ENCODE peak calls at places on chromosome 4, in six cellular contexts. One of them, this sample, is unnamed.

GRCh38 chr4:124181045-124181444 is 531.5 kb downstream of the ANKRD50 start:
- DNase-seq in A549: no peak
- DNase-seq in IMR-90: peak; percentile 44
- DNase-seq in endothelial cell of umbilical vein: no peak
- DNase-seq in prostate gland: no peak
- DNase-seq in sigmoid colon: no peak
- DNase-seq in this sample: no peak

GRCh38 chr4:31482691-31483090 is 762.5 kb downstream of the PCDH7 start:
- DNase-seq in A549: no peak
- DNase-seq in IMR-90: no peak
- DNase-seq in endothelial cell of umbilical vein: no peak
- DNase-seq in prostate gland: no peak
- DNase-seq in sigmoid colon: no peak
- DNase-seq in this sample: no peak

GRCh38 chr4:169048867-169049266 is 38.8 kb upstream of the CBR4 start:
- DNase-seq in A549: no peak
- DNase-seq in IMR-90: no peak
- DNase-seq in endothelial cell of umbilical vein: no peak
- DNase-seq in prostate gland: no peak
- DNase-seq in sigmoid colon: no peak
- DNase-seq in this sample: no peak

GRCh38 chr4:17309567-17310268 is 202.2 kb downstream of the QDPR start:
- DNase-seq in A549: no peak
- DNase-seq in IMR-90: peak; percentile 37
- DNase-seq in endothelial cell of umbilical vein: peak; percentile 13
- DNase-seq in prostate gland: no peak
- DNase-seq in sigmoid colon: no peak
- DNase-seq in this sample: no peak

GRCh38 chr4:2417765-2418651 is at the start of gene ZFYVE28:
- DNase-seq in A549: peak; percentile 22
- DNase-seq in IMR-90: no peak
- DNase-seq in endothelial cell of umbilical vein: peak; percentile 47
- DNase-seq in prostate gland: no peak
- DNase-seq in sigmoid colon: no peak
- DNase-seq in this sample: no peak

GRCh38 chr4:149923736-149924135 is 108.1 kb upstream of the IQCM start:
- DNase-seq in A549: no peak
- DNase-seq in IMR-90: no peak
- DNase-seq in endothelial cell of umbilical vein: no peak
- DNase-seq in prostate gland: no peak
- DNase-seq in sigmoid colon: no peak
- DNase-seq in this sample: no peak

GRCh38 chr4:6222761-6223292 is 22.5 kb upstream of the JAKMIP1 start:
- DNase-seq in A549: no peak
- DNase-seq in IMR-90: no peak
- DNase-seq in endothelial cell of umbilical vein: no peak
- DNase-seq in prostate gland: no peak
- DNase-seq in sigmoid colon: peak; percentile 2
- DNase-seq in this sample: no peak

GRCh38 chr4:2837904-2838496 is 5.6 kb upstream of the ADD1 start:
- DNase-seq in A549: no peak
- DNase-seq in IMR-90: peak; percentile 39
- DNase-seq in endothelial cell of umbilical vein: peak; percentile 79
- DNase-seq in prostate gland: no peak
- DNase-seq in sigmoid colon: peak; percentile 76
- DNase-seq in this sample: no peak

GRCh38 chr4:141248029-141248428 is 27.3 kb downstream of the ZNF330 start:
- DNase-seq in A549: no peak
- DNase-seq in IMR-90: peak; percentile 71
- DNase-seq in endothelial cell of umbilical vein: no peak
- DNase-seq in prostate gland: no peak
- DNase-seq in sigmoid colon: no peak
- DNase-seq in this sample: no peak

GRCh38 chr4:182929296-182929695 is 12.1 kb upstream of the DCTD start:
- DNase-seq in A549: no peak
- DNase-seq in IMR-90: peak; percentile 97
- DNase-seq in endothelial cell of umbilical vein: no peak
- DNase-seq in prostate gland: no peak
- DNase-seq in sigmoid colon: no peak
- DNase-seq in this sample: peak; percentile 8

GRCh38 chr4:112236040-112236439 is 4.5 kb downstream of the AP1AR start:
- DNase-seq in A549: no peak
- DNase-seq in IMR-90: no peak
- DNase-seq in endothelial cell of umbilical vein: no peak
- DNase-seq in prostate gland: no peak
- DNase-seq in sigmoid colon: no peak
- DNase-seq in this sample: no peak

GRCh38 chr4:4585012-4585670 is 43.3 kb upstream of the STX18 start:
- DNase-seq in A549: no peak
- DNase-seq in IMR-90: peak; percentile 82
- DNase-seq in endothelial cell of umbilical vein: no peak
- DNase-seq in prostate gland: no peak
- DNase-seq in sigmoid colon: no peak
- DNase-seq in this sample: no peak

GRCh38 chr4:92265066-92265465 is 38.7 kb upstream of the GRID2 start:
- DNase-seq in A549: no peak
- DNase-seq in IMR-90: no peak
- DNase-seq in endothelial cell of umbilical vein: peak; percentile 26
- DNase-seq in prostate gland: no peak
- DNase-seq in sigmoid colon: no peak
- DNase-seq in this sample: no peak

GRCh38 chr4:133316874-133317273 is 167.8 kb downstream of the PCDH10 start:
- DNase-seq in A549: no peak
- DNase-seq in IMR-90: no peak
- DNase-seq in endothelial cell of umbilical vein: no peak
- DNase-seq in prostate gland: no peak
- DNase-seq in sigmoid colon: no peak
- DNase-seq in this sample: no peak

GRCh38 chr4:3372933-3373465 is 68.8 kb upstream of the HGFAC start:
- DNase-seq in A549: no peak
- DNase-seq in IMR-90: no peak
- DNase-seq in endothelial cell of umbilical vein: no peak
- DNase-seq in prostate gland: no peak
- DNase-seq in sigmoid colon: peak; percentile 84
- DNase-seq in this sample: no peak

GRCh38 chr4:127370495-127371069 is 262.2 kb upstream of the INTU start:
- DNase-seq in A549: no peak
- DNase-seq in IMR-90: peak; percentile 1
- DNase-seq in endothelial cell of umbilical vein: no peak
- DNase-seq in prostate gland: no peak
- DNase-seq in sigmoid colon: no peak
- DNase-seq in this sample: no peak

GRCh38 chr4:145042601-145043000 is 55.4 kb downstream of the ANAPC10 start:
- DNase-seq in A549: no peak
- DNase-seq in IMR-90: no peak
- DNase-seq in endothelial cell of umbilical vein: no peak
- DNase-seq in prostate gland: no peak
- DNase-seq in sigmoid colon: no peak
- DNase-seq in this sample: no peak

GRCh38 chr4:145937021-145937861 is 1.4 kb downstream of the ZNF827 start:
- DNase-seq in A549: no peak
- DNase-seq in IMR-90: peak; percentile 57
- DNase-seq in endothelial cell of umbilical vein: peak; percentile 56
- DNase-seq in prostate gland: peak; percentile 58
- DNase-seq in sigmoid colon: peak; percentile 85
- DNase-seq in this sample: no peak

GRCh38 chr4:185656467-185656890 is 121.2 kb upstream of the PDLIM3 start:
- DNase-seq in A549: no peak
- DNase-seq in IMR-90: peak; percentile 18
- DNase-seq in endothelial cell of umbilical vein: peak; percentile 61
- DNase-seq in prostate gland: peak; percentile 53
- DNase-seq in sigmoid colon: peak; percentile 90
- DNase-seq in this sample: no peak

GRCh38 chr4:154189346-154189745 is 302.3 kb downstream of the DCHS2 start:
- DNase-seq in A549: no peak
- DNase-seq in IMR-90: no peak
- DNase-seq in endothelial cell of umbilical vein: no peak
- DNase-seq in prostate gland: no peak
- DNase-seq in sigmoid colon: no peak
- DNase-seq in this sample: no peak

GRCh38 chr4:135508006-135508714 is 1306.6 kb upstream of the PABPC4L start:
- DNase-seq in A549: peak; percentile 1
- DNase-seq in IMR-90: peak; percentile 86
- DNase-seq in endothelial cell of umbilical vein: peak; percentile 67
- DNase-seq in prostate gland: no peak
- DNase-seq in sigmoid colon: no peak
- DNase-seq in this sample: peak; percentile 5

GRCh38 chr4:37470243-37470642 is 215.9 kb downstream of the RELL1 start:
- DNase-seq in A549: no peak
- DNase-seq in IMR-90: no peak
- DNase-seq in endothelial cell of umbilical vein: no peak
- DNase-seq in prostate gland: no peak
- DNase-seq in sigmoid colon: no peak
- DNase-seq in this sample: no peak

GRCh38 chr4:37469286-37469685 is 216.9 kb downstream of the RELL1 start:
- DNase-seq in A549: no peak
- DNase-seq in IMR-90: no peak
- DNase-seq in endothelial cell of umbilical vein: no peak
- DNase-seq in prostate gland: no peak
- DNase-seq in sigmoid colon: no peak
- DNase-seq in this sample: no peak

GRCh38 chr4:37473807-37474206 is 212.4 kb downstream of the RELL1 start:
- DNase-seq in A549: no peak
- DNase-seq in IMR-90: no peak
- DNase-seq in endothelial cell of umbilical vein: no peak
- DNase-seq in prostate gland: no peak
- DNase-seq in sigmoid colon: no peak
- DNase-seq in this sample: no peak

GRCh38 chr4:37475087-37475486 is 211.1 kb downstream of the RELL1 start:
- DNase-seq in A549: no peak
- DNase-seq in IMR-90: no peak
- DNase-seq in endothelial cell of umbilical vein: no peak
- DNase-seq in prostate gland: no peak
- DNase-seq in sigmoid colon: no peak
- DNase-seq in this sample: no peak

DNA sequence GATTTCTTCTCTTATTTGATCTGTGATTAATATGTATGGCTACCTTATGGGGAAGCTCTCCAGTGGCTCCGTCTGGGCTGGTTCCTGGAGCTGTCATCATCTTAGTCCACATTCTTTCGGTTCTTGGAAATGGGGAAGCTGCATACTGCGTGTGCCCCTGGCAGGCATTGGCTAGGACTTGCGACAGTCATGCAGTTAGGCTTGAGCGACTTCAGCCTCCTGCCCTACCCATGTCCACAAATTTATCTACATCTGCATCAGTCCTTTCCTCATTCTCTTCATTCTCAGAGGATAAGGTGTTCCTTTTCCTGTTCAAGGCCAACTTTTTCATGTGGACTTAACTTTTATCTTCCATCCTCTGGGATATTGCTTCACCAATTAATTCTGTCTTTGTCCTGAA is 214.2 kb downstream of the RELL1 start:
- DNase-seq in A549: no peak
- DNase-seq in IMR-90: no peak
- DNase-seq in endothelial cell of umbilical vein: no peak
- DNase-seq in prostate gland: peak; percentile 44
- DNase-seq in sigmoid colon: no peak
- DNase-seq in this sample: no peak
- TF ChIP-seq POLR2A in A549: no peak
- TF ChIP-seq POLR2A in IMR-90: no peak
- TF ChIP-seq POLR2A in endothelial cell of umbilical vein: no peak
- TF ChIP-seq POLR2A in prostate gland: no peak
- TF ChIP-seq POLR2A in sigmoid colon: no peak
- TF ChIP-seq POLR2A in this sample: no peak

DNA sequence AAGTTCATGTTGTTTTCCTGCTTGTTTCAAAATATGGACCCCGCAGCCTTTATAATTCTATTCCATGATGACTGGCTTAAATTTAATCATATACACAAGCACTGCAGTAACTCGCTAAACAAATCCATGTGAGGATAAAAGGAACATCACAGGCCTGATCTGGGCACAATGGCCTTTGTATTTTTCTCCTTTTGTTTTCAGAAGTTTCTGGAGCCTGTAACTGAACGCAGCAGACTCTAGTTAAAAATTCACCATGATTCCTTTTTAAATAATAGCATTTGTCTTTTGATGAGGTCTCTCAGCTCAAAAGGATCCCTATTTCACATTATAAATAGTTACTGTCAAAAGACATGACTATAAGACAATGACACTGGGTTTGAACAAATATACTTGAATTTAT is 30.1 kb upstream of the TMEM184C start:
- DNase-seq in A549: no peak
- DNase-seq in IMR-90: no peak
- DNase-seq in endothelial cell of umbilical vein: no peak
- DNase-seq in prostate gland: no peak
- DNase-seq in sigmoid colon: no peak
- DNase-seq in this sample: no peak
- TF ChIP-seq POLR2A in A549: no peak
- TF ChIP-seq POLR2A in IMR-90: no peak
- TF ChIP-seq POLR2A in endothelial cell of umbilical vein: no peak
- TF ChIP-seq POLR2A in prostate gland: no peak
- TF ChIP-seq POLR2A in sigmoid colon: no peak
- TF ChIP-seq POLR2A in this sample: no peak

GRCh38 chr4:142846105-142846728 is at the start of gene INPP4B:
- DNase-seq in A549: no peak
- DNase-seq in IMR-90: peak; percentile 65
- DNase-seq in endothelial cell of umbilical vein: peak; percentile 42
- DNase-seq in prostate gland: peak; percentile 15
- DNase-seq in sigmoid colon: peak; percentile 79
- DNase-seq in this sample: peak; percentile 7
- TF ChIP-seq POLR2A in A549: no peak
- TF ChIP-seq POLR2A in IMR-90: no peak
- TF ChIP-seq POLR2A in endothelial cell of umbilical vein: no peak
- TF ChIP-seq POLR2A in prostate gland: no peak
- TF ChIP-seq POLR2A in sigmoid colon: peak; percentile 35
- TF ChIP-seq POLR2A in this sample: no peak

DNA sequence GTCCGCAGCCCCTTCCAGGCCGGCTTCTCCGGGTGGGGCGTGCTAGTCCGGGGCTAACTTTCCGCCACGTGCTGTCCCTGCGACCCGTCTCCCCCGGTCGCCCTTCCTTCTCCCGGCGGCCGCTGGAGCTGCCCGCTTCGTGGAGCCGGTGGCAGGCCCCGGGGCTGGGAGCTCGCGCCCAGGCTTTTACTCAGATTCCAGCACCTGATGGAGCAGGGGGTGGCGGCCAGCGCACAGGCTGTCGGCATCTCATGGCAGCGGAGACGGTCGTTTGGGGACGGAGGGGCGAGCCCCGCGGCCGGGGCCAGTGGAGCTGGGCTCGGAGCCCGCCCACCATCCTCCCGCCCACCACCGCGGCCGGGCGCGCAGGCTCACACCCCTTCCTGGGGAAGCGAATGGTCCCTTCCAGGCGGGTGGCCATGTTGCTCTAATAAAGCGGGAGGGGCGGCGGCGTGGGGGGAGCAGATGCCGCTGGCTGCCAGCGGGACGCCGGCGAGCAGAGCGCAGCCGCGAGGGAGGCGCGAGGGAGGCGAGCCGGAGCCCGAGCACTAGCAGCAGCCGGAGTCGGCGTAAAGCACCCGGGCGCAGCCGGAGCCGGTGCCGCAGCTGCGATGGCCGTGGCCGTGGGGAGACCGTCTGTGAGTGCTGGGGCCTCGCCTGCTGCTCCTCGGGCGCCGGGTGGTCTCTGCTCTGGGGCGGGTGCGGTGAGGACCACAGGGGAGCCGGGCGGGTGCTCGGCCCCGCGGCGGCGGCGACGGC is at the start of gene SEPTIN11:
- DNase-seq in A549: peak; percentile 67
- DNase-seq in IMR-90: peak; percentile 93
- DNase-seq in endothelial cell of umbilical vein: peak; percentile 92
- DNase-seq in prostate gland: peak; percentile 88
- DNase-seq in sigmoid colon: peak; percentile 97
- DNase-seq in this sample: peak; percentile 68
- TF ChIP-seq POLR2A in A549: peak; percentile 83
- TF ChIP-seq POLR2A in IMR-90: peak; percentile 98
- TF ChIP-seq POLR2A in endothelial cell of umbilical vein: peak; percentile 96
- TF ChIP-seq POLR2A in prostate gland: peak; percentile 76
- TF ChIP-seq POLR2A in sigmoid colon: peak; percentile 64
- TF ChIP-seq POLR2A in this sample: peak; percentile 95

GRCh38 chr4:38453253-38453881 is 210.6 kb upstream of the KLF3 start:
- DNase-seq in A549: no peak
- DNase-seq in IMR-90: no peak
- DNase-seq in endothelial cell of umbilical vein: no peak
- DNase-seq in prostate gland: no peak
- DNase-seq in sigmoid colon: no peak
- DNase-seq in this sample: no peak
- TF ChIP-seq POLR2A in A549: no peak
- TF ChIP-seq POLR2A in IMR-90: no peak
- TF ChIP-seq POLR2A in endothelial cell of umbilical vein: no peak
- TF ChIP-seq POLR2A in prostate gland: no peak
- TF ChIP-seq POLR2A in sigmoid colon: no peak
- TF ChIP-seq POLR2A in this sample: no peak

This sample was measured in H54.